ENCODE peak calls at places on chromosomes 2 and 18, in five cellular contexts. One of them, this sample, is unnamed.

GRCh38 chr2:45788401-45788800 is 136.9 kb downstream of the PRKCE start:
- DNase-seq in cardiac fibroblast: no peak
- DNase-seq in spleen: no peak
- DNase-seq in HCT116: no peak
- DNase-seq in heart right ventricle: no peak
- DNase-seq in this sample: no peak

GRCh38 chr2:169822036-169822435 is 2.7 kb downstream of the METTL5 start:
- DNase-seq in cardiac fibroblast: peak
- DNase-seq in spleen: no peak
- DNase-seq in HCT116: no peak
- DNase-seq in heart right ventricle: no peak
- DNase-seq in this sample: no peak

GRCh38 chr2:24754985-24755690 is 38.1 kb downstream of the PTRHD1 start:
- DNase-seq in cardiac fibroblast: no peak
- DNase-seq in spleen: no peak
- DNase-seq in HCT116: no peak
- DNase-seq in heart right ventricle: no peak
- DNase-seq in this sample: no peak

GRCh38 chr2:19021100-19021476 is 337.3 kb downstream of the OSR1 start:
- DNase-seq in cardiac fibroblast: peak
- DNase-seq in spleen: no peak
- DNase-seq in HCT116: peak
- DNase-seq in heart right ventricle: no peak
- DNase-seq in this sample: no peak

GRCh38 chr2:19362094-19362649 is 3.7 kb upstream of the OSR1 start:
- DNase-seq in cardiac fibroblast: peak
- DNase-seq in spleen: no peak
- DNase-seq in HCT116: no peak
- DNase-seq in heart right ventricle: no peak
- DNase-seq in this sample: no peak

GRCh38 chr18:21115519-21116411 is 4.2 kb upstream of the ROCK1 start:
- DNase-seq in cardiac fibroblast: peak
- DNase-seq in spleen: no peak
- DNase-seq in HCT116: no peak
- DNase-seq in heart right ventricle: no peak
- DNase-seq in this sample: no peak

GRCh38 chr2:37645363-37645762 is 26.1 kb downstream of the CDC42EP3 start:
- DNase-seq in cardiac fibroblast: peak
- DNase-seq in spleen: no peak
- DNase-seq in HCT116: no peak
- DNase-seq in heart right ventricle: no peak
- DNase-seq in this sample: no peak

GRCh38 chr18:49447810-49448745 is 12.4 kb downstream of the DYM start:
- DNase-seq in cardiac fibroblast: peak
- DNase-seq in spleen: no peak
- DNase-seq in HCT116: peak
- DNase-seq in heart right ventricle: peak
- DNase-seq in this sample: no peak

GRCh38 chr2:62817995-62818713 is 112.6 kb downstream of the EHBP1 start:
- DNase-seq in cardiac fibroblast: no peak
- DNase-seq in spleen: no peak
- DNase-seq in HCT116: no peak
- DNase-seq in heart right ventricle: no peak
- DNase-seq in this sample: no peak

GRCh38 chr2:195706161-195706900 is 49.3 kb downstream of the SLC39A10 start:
- DNase-seq in cardiac fibroblast: peak
- DNase-seq in spleen: no peak
- DNase-seq in HCT116: no peak
- DNase-seq in heart right ventricle: no peak
- DNase-seq in this sample: no peak

GRCh38 chr2:457792-458430 is 170.0 kb upstream of the ALKAL2 start:
- DNase-seq in cardiac fibroblast: no peak
- DNase-seq in spleen: no peak
- DNase-seq in HCT116: no peak
- DNase-seq in heart right ventricle: no peak
- DNase-seq in this sample: no peak

GRCh38 chr2:54724560-54725342 is 1.3 kb downstream of the EML6 start:
- DNase-seq in cardiac fibroblast: no peak
- DNase-seq in spleen: peak
- DNase-seq in HCT116: no peak
- DNase-seq in heart right ventricle: no peak
- DNase-seq in this sample: peak

GRCh38 chr18:12421732-12422131 is 14.0 kb downstream of the PRELID3A start:
- DNase-seq in cardiac fibroblast: no peak
- DNase-seq in spleen: no peak
- DNase-seq in HCT116: no peak
- DNase-seq in heart right ventricle: no peak
- DNase-seq in this sample: no peak

GRCh38 chr2:174341301-174341994 is 6.7 kb downstream of the SP9 start:
- DNase-seq in cardiac fibroblast: peak
- DNase-seq in spleen: peak
- DNase-seq in HCT116: peak
- DNase-seq in heart right ventricle: peak
- DNase-seq in this sample: peak
- H3K4me3 ChIP-seq in cardiac fibroblast: peak
- H3K4me3 ChIP-seq in spleen: peak
- H3K4me3 ChIP-seq in HCT116: no peak
- H3K4me3 ChIP-seq in heart right ventricle: no peak
- H3K4me3 ChIP-seq in this sample: no peak

GRCh38 chr2:126886201-126886905 is 12.3 kb upstream of the TEX51 start:
- DNase-seq in cardiac fibroblast: peak
- DNase-seq in spleen: peak
- DNase-seq in HCT116: peak
- DNase-seq in heart right ventricle: peak
- DNase-seq in this sample: peak
- H3K4me3 ChIP-seq in cardiac fibroblast: no peak
- H3K4me3 ChIP-seq in spleen: peak
- H3K4me3 ChIP-seq in HCT116: peak
- H3K4me3 ChIP-seq in heart right ventricle: peak
- H3K4me3 ChIP-seq in this sample: peak

GRCh38 chr2:177265834-177266817 is 1.6 kb upstream of the NFE2L2 start:
- DNase-seq in cardiac fibroblast: peak
- DNase-seq in spleen: no peak
- DNase-seq in HCT116: no peak
- DNase-seq in heart right ventricle: no peak
- DNase-seq in this sample: no peak
- H3K4me3 ChIP-seq in cardiac fibroblast: no peak
- H3K4me3 ChIP-seq in spleen: peak
- H3K4me3 ChIP-seq in HCT116: peak
- H3K4me3 ChIP-seq in heart right ventricle: peak
- H3K4me3 ChIP-seq in this sample: no peak

DNA sequence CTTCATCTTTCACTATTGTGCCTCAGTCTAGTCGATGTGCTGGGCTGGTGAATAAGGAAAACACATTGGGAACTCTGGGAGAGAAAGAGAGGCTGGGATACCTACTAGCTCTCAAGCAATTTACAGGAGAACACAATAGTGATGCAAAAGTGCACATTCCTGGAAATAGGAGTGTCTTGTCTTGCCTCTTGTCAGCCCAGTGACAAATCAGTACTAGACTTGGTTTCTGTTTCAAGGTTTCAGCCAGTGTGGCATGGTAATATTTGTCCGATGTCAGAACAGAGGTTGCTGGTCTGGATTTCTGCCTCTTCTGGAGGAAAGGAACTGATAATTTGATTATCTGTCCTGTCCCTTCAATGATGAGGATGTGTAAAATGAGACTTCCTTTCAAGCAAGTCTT is 4.2 kb downstream of the GPR39 start:
- DNase-seq in cardiac fibroblast: no peak
- DNase-seq in spleen: no peak
- DNase-seq in HCT116: no peak
- DNase-seq in heart right ventricle: no peak
- DNase-seq in this sample: no peak
- H3K4me3 ChIP-seq in cardiac fibroblast: no peak
- H3K4me3 ChIP-seq in spleen: no peak
- H3K4me3 ChIP-seq in HCT116: no peak
- H3K4me3 ChIP-seq in heart right ventricle: no peak
- H3K4me3 ChIP-seq in this sample: no peak

GRCh38 chr2:201183373-201183742 is 417 bp downstream of the CASP10 start:
- DNase-seq in cardiac fibroblast: no peak
- DNase-seq in spleen: no peak
- DNase-seq in HCT116: no peak
- DNase-seq in heart right ventricle: no peak
- DNase-seq in this sample: no peak

GRCh38 chr2:201188449-201188848 is 5.5 kb downstream of the CASP10 start:
- DNase-seq in cardiac fibroblast: no peak
- DNase-seq in spleen: no peak
- DNase-seq in HCT116: no peak
- DNase-seq in heart right ventricle: no peak
- DNase-seq in this sample: no peak

GRCh38 chr2:201180010-201180409 is 2.9 kb upstream of the CASP10 start:
- DNase-seq in cardiac fibroblast: no peak
- DNase-seq in spleen: no peak
- DNase-seq in HCT116: no peak
- DNase-seq in heart right ventricle: no peak
- DNase-seq in this sample: no peak

GRCh38 chr2:201185863-201186262 is 2.9 kb downstream of the CASP10 start:
- DNase-seq in cardiac fibroblast: no peak
- DNase-seq in spleen: no peak
- DNase-seq in HCT116: no peak
- DNase-seq in heart right ventricle: no peak
- DNase-seq in this sample: no peak

DNA sequence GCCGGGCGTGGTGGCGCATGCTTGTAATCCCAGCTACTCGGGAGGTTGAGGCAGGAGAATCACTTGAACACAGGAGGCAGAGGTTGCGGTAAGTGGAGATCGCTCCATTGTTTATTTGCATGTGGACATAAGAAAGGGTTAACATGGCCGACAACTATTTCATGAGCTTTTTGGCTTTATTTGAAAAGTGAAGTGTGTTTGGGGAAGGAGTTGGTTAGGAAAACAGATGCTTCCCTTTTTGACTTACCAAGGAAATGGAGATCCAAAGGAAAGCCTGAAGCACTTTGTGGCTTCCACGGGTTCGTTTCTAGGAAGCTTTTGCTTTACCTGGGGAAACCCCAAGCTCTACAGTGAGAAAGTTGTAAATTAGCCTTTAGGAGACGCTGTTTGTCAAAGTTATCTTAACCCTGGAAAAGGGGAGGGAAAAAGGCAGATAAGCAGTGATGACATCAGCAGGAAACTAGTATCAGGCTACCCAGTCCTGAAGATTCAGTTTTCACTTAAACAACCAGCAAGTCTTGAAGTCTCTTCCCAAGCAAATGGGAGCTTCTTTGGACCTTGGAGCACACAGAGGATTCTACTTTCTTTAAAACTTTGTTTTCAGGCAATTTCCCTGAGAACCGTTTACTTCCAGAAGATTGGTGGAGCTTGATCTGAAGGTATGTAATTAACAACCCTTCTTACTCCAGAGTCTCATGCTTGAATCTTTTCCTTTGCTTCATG is at the start of gene CASP10:
- DNase-seq in cardiac fibroblast: peak
- DNase-seq in spleen: no peak
- DNase-seq in HCT116: peak
- DNase-seq in heart right ventricle: no peak
- DNase-seq in this sample: no peak
- H3K4me3 ChIP-seq in cardiac fibroblast: peak
- H3K4me3 ChIP-seq in spleen: peak
- H3K4me3 ChIP-seq in HCT116: peak
- H3K4me3 ChIP-seq in heart right ventricle: peak
- H3K4me3 ChIP-seq in this sample: peak

GRCh38 chr2:213149332-213149875 is 2.0 kb downstream of the IKZF2 start:
- DNase-seq in cardiac fibroblast: peak
- DNase-seq in spleen: no peak
- DNase-seq in HCT116: no peak
- DNase-seq in heart right ventricle: no peak
- DNase-seq in this sample: no peak
- H3K4me3 ChIP-seq in cardiac fibroblast: peak
- H3K4me3 ChIP-seq in spleen: peak
- H3K4me3 ChIP-seq in HCT116: no peak
- H3K4me3 ChIP-seq in heart right ventricle: peak
- H3K4me3 ChIP-seq in this sample: peak

DNA sequence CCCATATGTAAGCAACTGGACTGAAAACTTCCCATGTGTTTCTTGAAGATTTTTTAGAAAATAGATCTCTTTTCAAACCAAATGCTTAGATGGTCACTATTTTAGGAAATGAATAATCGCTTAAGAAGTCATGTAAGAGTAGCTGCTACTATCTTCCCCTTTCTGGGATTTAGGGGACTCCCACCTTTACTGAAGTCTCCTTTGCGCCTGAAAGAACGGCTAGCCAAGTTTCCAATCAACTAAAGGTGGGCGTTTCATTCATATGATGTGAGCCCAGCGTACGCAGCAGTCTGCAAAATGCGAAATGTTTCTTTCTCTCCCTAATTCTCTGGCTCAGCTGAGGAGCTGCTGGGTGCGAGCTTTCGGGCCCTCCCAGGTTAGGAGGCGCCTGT is 1.1 kb downstream of the DIPK1C start:
- DNase-seq in cardiac fibroblast: no peak
- DNase-seq in spleen: no peak
- DNase-seq in HCT116: no peak
- DNase-seq in heart right ventricle: no peak
- DNase-seq in this sample: no peak
- H3K4me3 ChIP-seq in cardiac fibroblast: no peak
- H3K4me3 ChIP-seq in spleen: peak
- H3K4me3 ChIP-seq in HCT116: no peak
- H3K4me3 ChIP-seq in heart right ventricle: peak
- H3K4me3 ChIP-seq in this sample: peak

DNA sequence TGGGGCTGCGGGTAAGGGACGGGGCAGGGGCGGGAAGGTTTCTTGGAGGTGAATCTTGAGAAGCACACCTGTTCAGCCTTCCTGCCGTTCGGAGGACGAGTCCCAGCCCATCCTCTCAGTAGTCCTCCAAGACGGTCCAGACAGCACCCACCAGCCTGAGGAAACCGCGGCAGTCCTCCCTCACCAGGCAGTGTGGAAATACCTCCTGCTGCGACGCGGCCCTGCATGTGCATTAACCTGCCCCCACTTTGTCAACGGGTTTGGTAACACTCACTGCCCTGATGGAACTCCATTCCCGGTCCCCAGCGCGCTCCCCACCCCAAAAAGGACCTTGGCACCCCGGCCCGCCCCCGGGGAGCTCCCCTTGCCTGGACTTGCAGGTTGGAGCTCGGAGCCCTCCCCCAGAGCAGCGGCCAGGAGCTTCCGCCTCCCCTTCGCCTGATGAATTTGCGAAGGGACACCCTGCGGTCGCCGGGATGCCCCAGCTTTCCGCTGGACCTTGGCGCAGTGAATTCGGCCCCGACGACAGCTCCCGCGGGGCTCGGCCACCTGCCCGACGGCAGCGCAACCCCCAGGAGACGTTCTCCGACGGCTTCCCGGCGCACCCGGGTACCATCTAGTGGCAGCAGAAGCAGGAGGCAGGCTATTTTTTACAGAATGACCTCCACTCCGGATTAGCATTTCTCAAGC is 31.5 kb downstream of the ACVR1C start:
- DNase-seq in cardiac fibroblast: peak
- DNase-seq in spleen: peak
- DNase-seq in HCT116: no peak
- DNase-seq in heart right ventricle: peak
- DNase-seq in this sample: peak
- H3K4me3 ChIP-seq in cardiac fibroblast: no peak
- H3K4me3 ChIP-seq in spleen: no peak
- H3K4me3 ChIP-seq in HCT116: no peak
- H3K4me3 ChIP-seq in heart right ventricle: peak
- H3K4me3 ChIP-seq in this sample: peak

DNA sequence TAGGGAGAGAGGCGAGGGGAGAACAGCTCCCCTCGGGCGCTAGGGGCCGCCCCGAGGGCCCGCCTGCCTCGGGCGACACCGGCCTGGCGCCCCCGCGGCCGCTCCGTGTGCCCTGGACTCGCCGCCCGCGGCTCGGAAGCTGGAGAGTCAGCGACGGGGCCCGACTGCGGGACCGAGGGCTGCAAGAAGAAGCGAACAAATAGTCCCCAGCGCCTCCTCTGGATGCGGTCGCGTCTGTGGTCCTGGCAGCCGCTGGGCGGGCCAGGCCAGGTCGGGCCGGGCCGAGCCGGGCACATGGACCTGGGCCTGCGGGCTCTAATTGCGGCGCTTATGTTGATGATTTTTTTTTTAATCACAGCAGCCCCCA is 270 bp upstream of the HOXD9 start:
- DNase-seq in cardiac fibroblast: no peak
- DNase-seq in spleen: peak
- DNase-seq in HCT116: no peak
- DNase-seq in heart right ventricle: no peak
- DNase-seq in this sample: no peak
- H3K4me3 ChIP-seq in cardiac fibroblast: no peak
- H3K4me3 ChIP-seq in spleen: peak
- H3K4me3 ChIP-seq in HCT116: no peak
- H3K4me3 ChIP-seq in heart right ventricle: peak
- H3K4me3 ChIP-seq in this sample: peak